ENCODE peak calls at places on chromosomes 16 and 17, in five cellular contexts. One of them, this sample, is unnamed.

GRCh38 chr17:72053069-72053846 is 67.6 kb upstream of the SOX9 start:
- DNase-seq in brain microvascular endothelial cell: no peak
- DNase-seq in IMR-90: no peak
- DNase-seq in retinal pigment epithelial cell: no peak
- DNase-seq in WERI-Rb-1: peak
- DNase-seq in this sample: no peak

GRCh38 chr16:2808181-2808580 is 8.9 kb upstream of the PRSS21 start:
- DNase-seq in brain microvascular endothelial cell: no peak
- DNase-seq in IMR-90: no peak
- DNase-seq in retinal pigment epithelial cell: no peak
- DNase-seq in WERI-Rb-1: no peak
- DNase-seq in this sample: no peak

GRCh38 chr17:16953841-16954240 is 18.1 kb downstream of the TNFRSF13B start:
- DNase-seq in brain microvascular endothelial cell: no peak
- DNase-seq in IMR-90: no peak
- DNase-seq in retinal pigment epithelial cell: no peak
- DNase-seq in WERI-Rb-1: no peak
- DNase-seq in this sample: no peak

GRCh38 chr17:49148171-49148570 is 15.6 kb downstream of the B4GALNT2 start:
- DNase-seq in brain microvascular endothelial cell: no peak
- DNase-seq in IMR-90: no peak
- DNase-seq in retinal pigment epithelial cell: no peak
- DNase-seq in WERI-Rb-1: no peak
- DNase-seq in this sample: no peak

GRCh38 chr17:17413821-17414220 is 63.0 kb upstream of the MED9 start:
- DNase-seq in brain microvascular endothelial cell: no peak
- DNase-seq in IMR-90: no peak
- DNase-seq in retinal pigment epithelial cell: no peak
- DNase-seq in WERI-Rb-1: no peak
- DNase-seq in this sample: no peak

GRCh38 chr17:65754081-65754480 is 192.6 kb upstream of the AXIN2 start:
- DNase-seq in brain microvascular endothelial cell: no peak
- DNase-seq in IMR-90: no peak
- DNase-seq in retinal pigment epithelial cell: no peak
- DNase-seq in WERI-Rb-1: no peak
- DNase-seq in this sample: no peak

GRCh38 chr17:81067331-81067730 is 32.4 kb downstream of the BAIAP2 start:
- DNase-seq in brain microvascular endothelial cell: no peak
- DNase-seq in IMR-90: no peak
- DNase-seq in retinal pigment epithelial cell: peak
- DNase-seq in WERI-Rb-1: peak
- DNase-seq in this sample: no peak

GRCh38 chr16:369866-370436 is 387 bp downstream of the MRPL28 start:
- DNase-seq in brain microvascular endothelial cell: no peak
- DNase-seq in IMR-90: no peak
- DNase-seq in retinal pigment epithelial cell: no peak
- DNase-seq in WERI-Rb-1: no peak
- DNase-seq in this sample: no peak

GRCh38 chr16:68756250-68757051 is 19.4 kb downstream of the CDH1 start:
- DNase-seq in brain microvascular endothelial cell: no peak
- DNase-seq in IMR-90: no peak
- DNase-seq in retinal pigment epithelial cell: no peak
- DNase-seq in WERI-Rb-1: no peak
- DNase-seq in this sample: peak

GRCh38 chr16:70430667-70431536 is 8.0 kb downstream of the ST3GAL2 start:
- DNase-seq in brain microvascular endothelial cell: no peak
- DNase-seq in IMR-90: peak
- DNase-seq in retinal pigment epithelial cell: no peak
- DNase-seq in WERI-Rb-1: no peak
- DNase-seq in this sample: no peak

GRCh38 chr17:21280081-21280518 is 4.4 kb upstream of the MAP2K3 start:
- DNase-seq in brain microvascular endothelial cell: peak
- DNase-seq in IMR-90: peak
- DNase-seq in retinal pigment epithelial cell: no peak
- DNase-seq in WERI-Rb-1: peak
- DNase-seq in this sample: no peak

GRCh38 chr17:36937961-36938565 is 788 bp downstream of the LHX1 start:
- DNase-seq in brain microvascular endothelial cell: no peak
- DNase-seq in IMR-90: peak
- DNase-seq in retinal pigment epithelial cell: no peak
- DNase-seq in WERI-Rb-1: no peak
- DNase-seq in this sample: no peak

GRCh38 chr17:31064707-31065106 is 30.1 kb upstream of the NF1 start:
- DNase-seq in brain microvascular endothelial cell: no peak
- DNase-seq in IMR-90: no peak
- DNase-seq in retinal pigment epithelial cell: no peak
- DNase-seq in WERI-Rb-1: no peak
- DNase-seq in this sample: no peak

GRCh38 chr17:16491703-16492612 is at the start of gene LRRC75A:
- DNase-seq in brain microvascular endothelial cell: no peak
- DNase-seq in IMR-90: peak
- DNase-seq in retinal pigment epithelial cell: no peak
- DNase-seq in WERI-Rb-1: peak
- DNase-seq in this sample: no peak

GRCh38 chr17:15507001-15507400 is 39.6 kb upstream of the CDRT4 start:
- DNase-seq in brain microvascular endothelial cell: no peak
- DNase-seq in IMR-90: no peak
- DNase-seq in retinal pigment epithelial cell: no peak
- DNase-seq in WERI-Rb-1: no peak
- DNase-seq in this sample: no peak

GRCh38 chr17:81659038-81659437 is 2.7 kb upstream of the PDE6G start:
- DNase-seq in brain microvascular endothelial cell: no peak
- DNase-seq in IMR-90: no peak
- DNase-seq in retinal pigment epithelial cell: no peak
- DNase-seq in WERI-Rb-1: no peak
- DNase-seq in this sample: no peak

GRCh38 chr17:28908640-28909098 is 5.8 kb upstream of the DHRS13 start:
- DNase-seq in brain microvascular endothelial cell: peak
- DNase-seq in IMR-90: peak
- DNase-seq in retinal pigment epithelial cell: no peak
- DNase-seq in WERI-Rb-1: no peak
- DNase-seq in this sample: no peak

GRCh38 chr17:81253358-81254131 is 14.4 kb downstream of the NDUFAF8 start:
- DNase-seq in brain microvascular endothelial cell: peak
- DNase-seq in IMR-90: peak
- DNase-seq in retinal pigment epithelial cell: no peak
- DNase-seq in WERI-Rb-1: peak
- DNase-seq in this sample: no peak

GRCh38 chr16:67173808-67174705 is 3.7 kb downstream of the NOL3 start:
- DNase-seq in brain microvascular endothelial cell: peak
- DNase-seq in IMR-90: peak
- DNase-seq in retinal pigment epithelial cell: peak
- DNase-seq in WERI-Rb-1: peak
- DNase-seq in this sample: no peak
- TF ChIP-seq CTCF in brain microvascular endothelial cell: peak
- TF ChIP-seq CTCF in IMR-90: peak
- TF ChIP-seq CTCF in retinal pigment epithelial cell: peak
- TF ChIP-seq CTCF in WERI-Rb-1: peak
- TF ChIP-seq CTCF in this sample: peak

GRCh38 chr16:4370570-4371480 is 823 bp upstream of the VASN start:
- DNase-seq in brain microvascular endothelial cell: peak
- DNase-seq in IMR-90: peak
- DNase-seq in retinal pigment epithelial cell: peak
- DNase-seq in WERI-Rb-1: peak
- DNase-seq in this sample: no peak
- H3K4me3 ChIP-seq in brain microvascular endothelial cell: no peak
- H3K4me3 ChIP-seq in IMR-90: peak
- H3K4me3 ChIP-seq in retinal pigment epithelial cell: peak
- H3K4me3 ChIP-seq in WERI-Rb-1: no peak
- H3K4me3 ChIP-seq in this sample: no peak

GRCh38 chr16:8905168-8905762 is 23.1 kb downstream of the LITAFD start:
- DNase-seq in brain microvascular endothelial cell: peak
- DNase-seq in IMR-90: peak
- DNase-seq in retinal pigment epithelial cell: no peak
- DNase-seq in WERI-Rb-1: peak
- DNase-seq in this sample: peak
- TF ChIP-seq CTCF in brain microvascular endothelial cell: peak
- TF ChIP-seq CTCF in IMR-90: peak
- TF ChIP-seq CTCF in retinal pigment epithelial cell: peak
- TF ChIP-seq CTCF in WERI-Rb-1: peak
- TF ChIP-seq CTCF in this sample: peak

GRCh38 chr17:76517638-76518038 is 16.4 kb upstream of the RHBDF2 start:
- DNase-seq in brain microvascular endothelial cell: no peak
- DNase-seq in IMR-90: no peak
- DNase-seq in retinal pigment epithelial cell: no peak
- DNase-seq in WERI-Rb-1: no peak
- DNase-seq in this sample: no peak

GRCh38 chr17:76511562-76512365 is 10.5 kb upstream of the RHBDF2 start:
- DNase-seq in brain microvascular endothelial cell: no peak
- DNase-seq in IMR-90: no peak
- DNase-seq in retinal pigment epithelial cell: no peak
- DNase-seq in WERI-Rb-1: no peak
- DNase-seq in this sample: no peak

GRCh38 chr17:76513306-76513692 is 12.1 kb upstream of the RHBDF2 start:
- DNase-seq in brain microvascular endothelial cell: no peak
- DNase-seq in IMR-90: no peak
- DNase-seq in retinal pigment epithelial cell: no peak
- DNase-seq in WERI-Rb-1: no peak
- DNase-seq in this sample: no peak

GRCh38 chr17:76512366-76513305 is 11.4 kb upstream of the RHBDF2 start:
- DNase-seq in brain microvascular endothelial cell: no peak
- DNase-seq in IMR-90: no peak
- DNase-seq in retinal pigment epithelial cell: no peak
- DNase-seq in WERI-Rb-1: no peak
- DNase-seq in this sample: no peak

DNA sequence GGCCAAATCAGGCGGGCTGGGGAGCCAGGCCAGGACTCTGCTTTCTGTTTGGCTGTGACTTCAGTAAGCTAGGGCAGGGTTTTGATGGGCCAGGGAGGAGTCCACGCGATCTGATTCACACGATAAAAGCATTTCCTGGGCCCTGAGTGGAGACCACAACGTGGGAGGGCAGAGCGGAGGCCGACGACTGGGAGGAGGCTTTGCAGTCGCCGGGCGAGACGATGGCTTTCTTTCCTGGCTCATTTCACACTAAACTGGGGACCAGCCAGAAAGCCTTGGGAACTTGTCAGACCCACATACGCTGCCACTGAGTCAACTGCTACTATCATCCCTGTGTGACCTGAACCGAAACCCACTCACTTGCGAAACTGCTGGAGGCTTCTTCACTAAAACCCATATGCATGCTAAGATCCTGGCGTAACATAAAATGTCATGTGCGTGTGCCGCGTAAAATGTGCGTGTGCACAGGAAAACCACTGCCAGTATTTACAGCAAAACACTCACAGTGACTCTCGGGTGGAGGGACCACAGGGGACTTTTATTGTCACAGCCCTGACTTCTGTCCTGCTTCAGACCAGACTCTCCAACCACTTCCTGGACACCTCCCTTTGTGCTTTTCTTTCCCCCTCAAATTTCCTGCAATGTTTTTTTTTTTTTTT is 14.2 kb upstream of the RHBDF2 start:
- DNase-seq in brain microvascular endothelial cell: peak
- DNase-seq in IMR-90: peak
- DNase-seq in retinal pigment epithelial cell: no peak
- DNase-seq in WERI-Rb-1: no peak
- DNase-seq in this sample: peak
- H3K4me3 ChIP-seq in brain microvascular endothelial cell: peak
- H3K4me3 ChIP-seq in IMR-90: peak
- H3K4me3 ChIP-seq in retinal pigment epithelial cell: no peak
- H3K4me3 ChIP-seq in WERI-Rb-1: no peak
- H3K4me3 ChIP-seq in this sample: no peak

DNA sequence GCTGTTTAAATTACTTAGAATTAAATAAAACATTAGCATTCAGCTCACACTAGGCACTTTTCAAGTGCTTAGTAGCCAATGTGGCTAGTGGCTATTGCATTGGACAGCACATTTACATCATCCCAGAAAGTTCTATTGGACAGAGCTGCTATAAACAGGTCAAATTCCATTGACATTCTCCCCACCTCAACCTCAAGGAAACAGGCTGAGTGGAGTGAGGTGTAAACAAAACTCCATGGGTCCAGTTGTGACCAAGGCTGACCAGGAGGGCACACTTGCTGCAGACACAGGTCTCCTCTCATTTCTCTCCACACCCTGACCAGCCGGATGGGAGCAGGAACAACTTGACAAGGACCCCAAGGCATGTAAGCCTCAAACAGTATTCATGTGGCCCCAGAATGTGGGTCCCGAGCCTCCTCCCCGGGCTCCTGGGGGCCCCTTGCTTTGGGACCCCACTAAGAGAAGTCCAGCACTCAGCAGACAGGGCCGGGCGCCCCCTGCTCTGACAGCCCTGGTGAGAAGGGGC is 504 bp downstream of the C17orf113 start:
- DNase-seq in brain microvascular endothelial cell: no peak
- DNase-seq in IMR-90: no peak
- DNase-seq in retinal pigment epithelial cell: no peak
- DNase-seq in WERI-Rb-1: no peak
- DNase-seq in this sample: no peak
- TF ChIP-seq CTCF in brain microvascular endothelial cell: no peak
- TF ChIP-seq CTCF in IMR-90: no peak
- TF ChIP-seq CTCF in retinal pigment epithelial cell: no peak
- TF ChIP-seq CTCF in WERI-Rb-1: no peak
- TF ChIP-seq CTCF in this sample: no peak

DNA sequence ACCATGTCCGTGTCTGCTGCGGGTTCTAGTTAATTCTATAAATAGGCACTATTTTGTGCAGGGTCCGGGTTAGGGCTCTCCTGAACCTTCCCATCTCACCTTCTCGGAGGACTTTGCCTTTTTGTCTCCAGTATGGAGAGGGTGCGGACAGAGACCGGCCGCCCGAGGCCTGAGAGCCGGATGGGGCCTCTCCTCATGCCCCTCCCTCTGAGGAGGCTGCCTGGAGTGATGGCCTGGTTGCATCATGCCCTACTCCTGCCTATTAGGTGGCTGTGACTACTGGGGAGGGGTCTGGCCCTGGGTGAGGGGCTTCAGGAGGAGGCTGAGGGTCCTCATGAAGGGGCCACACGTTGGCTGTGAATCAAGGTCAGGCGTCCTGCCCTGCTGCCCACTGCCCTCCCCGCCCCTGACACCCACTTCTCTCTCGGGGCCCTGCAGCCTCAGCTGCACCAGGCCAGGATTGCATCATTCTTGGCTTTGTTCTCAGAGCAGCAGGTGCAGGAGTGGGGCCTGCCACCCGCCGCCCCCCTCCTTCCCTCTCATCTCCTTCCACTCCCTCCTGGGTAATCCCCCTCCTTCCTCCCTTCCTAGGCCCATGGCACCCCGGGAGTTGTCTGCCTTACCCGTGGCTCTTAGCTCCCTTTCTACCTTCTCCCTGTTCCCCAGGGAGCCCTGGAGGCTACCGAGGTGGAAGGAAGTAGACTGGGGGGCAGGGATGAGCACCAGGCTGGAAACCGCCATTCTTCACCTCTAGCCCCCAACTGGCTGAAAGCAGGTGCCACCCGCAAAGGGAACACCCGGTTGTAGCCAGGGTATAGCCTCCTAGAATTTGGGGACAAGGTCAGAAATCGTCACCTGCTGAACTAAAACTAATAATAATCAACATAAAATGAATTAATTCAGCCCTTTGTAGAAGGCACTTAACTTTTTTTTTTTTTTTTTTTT is 12.7 kb upstream of the ARHGAP23 start:
- DNase-seq in brain microvascular endothelial cell: peak
- DNase-seq in IMR-90: peak
- DNase-seq in retinal pigment epithelial cell: no peak
- DNase-seq in WERI-Rb-1: peak
- DNase-seq in this sample: no peak
- H3K4me3 ChIP-seq in brain microvascular endothelial cell: peak
- H3K4me3 ChIP-seq in IMR-90: no peak
- H3K4me3 ChIP-seq in retinal pigment epithelial cell: no peak
- H3K4me3 ChIP-seq in WERI-Rb-1: peak
- H3K4me3 ChIP-seq in this sample: no peak